ENCODE peak calls at places on chromosomes 16 and 17, in four cellular contexts. X is aorta, Z is mesenchymal stem cell, H is A549. W is an unnamed sample.

GRCh38 chr16:31876955-31877828 is 3.6 kb downstream of the ZNF267 start:
- DNase-seq in X (no peak), Z (peak; percentile 95), H (no peak), W (no peak)

GRCh38 chr16:10552998-10553491 is 27.4 kb downstream of the EMP2 start:
- DNase-seq in X (no peak), Z (no peak), H (peak; percentile 60), W (no peak)

GRCh38 chr17:59287887-59288286 is 43.6 kb upstream of the YPEL2 start:
- DNase-seq in X (no peak), Z (no peak), H (no peak), W (no peak)

GRCh38 chr17:4914009-4914408 is 11.1 kb upstream of the CHRNE start:
- DNase-seq in X (no peak), Z (no peak), H (no peak), W (no peak)

GRCh38 chr17:1010586-1010985 is 13.7 kb downstream of the TIMM22 start:
- DNase-seq in X (no peak), Z (no peak), H (no peak), W (no peak)

GRCh38 chr16:75256059-75256870 is 4.8 kb upstream of the BCAR1 start:
- DNase-seq in X (peak; percentile 88), Z (peak; percentile 83), H (no peak), W (no peak)

GRCh38 chr17:79165296-79165695 is 90.7 kb downstream of the ENGASE start:
- DNase-seq in X (no peak), Z (no peak), H (no peak), W (no peak)

GRCh38 chr16:86917471-86918365 is 339.4 kb downstream of the FOXL1 start:
- DNase-seq in X (no peak), Z (no peak), H (no peak), W (no peak)

GRCh38 chr16:53089434-53090270 is 34.9 kb downstream of the CHD9 start:
- DNase-seq in X (no peak), Z (no peak), H (no peak), W (peak; percentile 71)

GRCh38 chr17:71176928-71177443 is 943.8 kb upstream of the SOX9 start:
- DNase-seq in X (no peak), Z (no peak), H (no peak), W (no peak)

GRCh38 chr16:84361546-84361945 is 6.8 kb upstream of the ATP2C2 start:
- DNase-seq in X (no peak), Z (no peak), H (no peak), W (no peak)

GRCh38 chr17:8803531-8804416 is 4.6 kb upstream of the MFSD6L start:
- DNase-seq in X (no peak), Z (no peak), H (no peak), W (no peak)

GRCh38 chr17:70610161-70610560 is 440.8 kb downstream of the KCNJ2 start:
- DNase-seq in X (no peak), Z (no peak), H (no peak), W (no peak)

GRCh38 chr17:33990943-33991706 is 264.0 kb upstream of the CCL2 start:
- DNase-seq in X (no peak), Z (no peak), H (no peak), W (no peak)

GRCh38 chr16:27177031-27177774 is 26.1 kb upstream of the KDM8 start:
- DNase-seq in X (no peak), Z (peak; percentile 68), H (no peak), W (no peak)

DNA sequence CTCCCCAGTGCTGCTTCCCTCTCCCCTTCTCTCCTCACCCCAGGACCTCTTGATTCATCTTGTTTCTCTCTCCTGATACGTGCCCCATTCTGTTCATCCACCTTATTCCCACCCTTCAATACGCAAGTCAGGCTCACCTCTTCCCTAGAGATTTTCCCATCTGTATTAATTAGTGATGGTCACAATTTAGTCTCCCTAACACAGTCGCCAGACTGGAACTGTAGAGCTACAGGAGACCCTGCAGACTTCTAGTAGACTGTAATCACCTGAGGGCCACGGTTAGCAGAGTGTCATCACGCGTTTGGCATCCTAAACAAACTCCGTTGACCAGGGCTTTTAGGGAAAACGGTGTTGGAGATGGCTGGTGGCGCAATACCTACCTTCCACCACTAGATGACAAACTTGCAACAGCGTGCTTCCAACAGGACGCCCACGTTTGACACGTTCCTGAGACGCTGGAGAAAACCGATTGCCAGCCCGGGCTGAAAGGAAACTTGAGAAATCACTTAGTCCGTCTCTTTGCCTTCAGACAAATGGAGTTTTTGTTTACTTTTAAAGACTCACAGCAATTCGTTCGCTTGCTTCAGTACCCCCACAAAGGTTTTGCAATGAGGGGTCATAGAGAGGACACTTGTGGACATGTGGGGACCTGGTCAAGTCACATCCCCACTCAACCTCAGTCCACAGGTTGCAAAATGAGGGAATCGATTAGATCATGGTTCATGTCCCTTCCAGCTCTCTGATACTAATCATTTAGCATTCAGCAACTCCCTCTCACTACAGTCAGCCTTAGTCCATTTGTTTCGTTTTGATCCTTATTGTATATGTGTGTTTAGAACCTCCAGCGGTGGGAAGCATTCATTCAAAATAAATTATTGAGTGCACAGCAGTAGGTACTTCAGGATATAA is 20.6 kb downstream of the MYL4 start:
- DNase-seq in X (peak; percentile 90), Z (peak; percentile 97), H (peak; percentile 96), W (peak; percentile 78)
- H3K4me3 ChIP-seq in X (peak overlapping the region; percentile 15), Z (no peak overlapping the region), H (peak overlapping the region; percentile 15), W (no peak overlapping the region)

DNA sequence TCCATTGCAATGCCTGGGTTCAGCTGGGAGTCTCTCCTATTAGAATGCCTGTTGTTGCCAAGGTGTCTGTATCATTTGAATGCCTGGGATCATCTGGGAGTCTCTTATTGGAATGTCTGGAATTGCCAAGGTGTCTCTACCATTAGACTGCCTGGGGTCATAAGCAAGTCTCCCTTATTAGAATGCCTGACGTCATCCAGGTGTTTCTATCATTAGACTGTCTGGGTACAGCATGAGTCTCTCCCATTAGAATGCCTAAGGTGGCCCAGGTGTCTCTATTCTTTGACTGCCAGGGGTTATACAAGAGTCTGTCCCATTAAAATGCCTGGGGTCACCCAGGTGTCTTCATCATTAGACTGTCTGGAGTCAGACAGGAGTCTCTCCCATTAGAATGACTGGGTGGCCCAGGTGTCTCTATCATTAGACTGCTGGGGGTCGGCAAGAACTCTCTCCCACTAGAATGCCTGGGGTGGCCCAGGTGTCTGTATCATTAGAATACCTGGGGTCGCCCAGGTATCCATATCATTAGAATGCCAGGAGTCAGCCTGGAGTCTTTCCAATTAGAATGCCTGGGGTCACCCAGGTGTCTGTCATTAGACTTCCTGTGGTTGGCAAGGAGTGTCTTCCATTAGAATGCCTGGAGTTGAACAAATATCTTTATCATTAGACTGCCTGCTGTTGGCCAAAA is 2274.0 kb downstream of the TP53TG3F start:
- DNase-seq in X (no peak), Z (no peak), H (no peak), W (no peak)
- H3K9me3 ChIP-seq in X (no peaks in the 10 kb centered on the region), Z (no peaks in the 10 kb centered on the region), H (no peaks in the 10 kb centered on the region), W (peaks cover 9% of the 10 kb centered on the region)

GRCh38 chr16:2039286-2040030 is 8.2 kb downstream of the NTHL1 start:
- DNase-seq in X (no peak), Z (peak; percentile 97), H (peak; percentile 70), W (no peak)
- H3K4me1 ChIP-seq in X (no peaks in the 10 kb centered on the region), Z (peaks cover 91% of the 10 kb centered on the region), H (peaks cover 96% of the 10 kb centered on the region), W (peaks cover 51% of the 10 kb centered on the region)

GRCh38 chr17:48293319-48294192 is 136.5 kb downstream of the SKAP1 start:
- DNase-seq in X (no peak), Z (peak; percentile 13), H (no peak), W (no peak)
- H3K4me3 ChIP-seq in X (no peak overlapping the region), Z (no peak overlapping the region), H (no peak overlapping the region), W (no peak overlapping the region)

DNA sequence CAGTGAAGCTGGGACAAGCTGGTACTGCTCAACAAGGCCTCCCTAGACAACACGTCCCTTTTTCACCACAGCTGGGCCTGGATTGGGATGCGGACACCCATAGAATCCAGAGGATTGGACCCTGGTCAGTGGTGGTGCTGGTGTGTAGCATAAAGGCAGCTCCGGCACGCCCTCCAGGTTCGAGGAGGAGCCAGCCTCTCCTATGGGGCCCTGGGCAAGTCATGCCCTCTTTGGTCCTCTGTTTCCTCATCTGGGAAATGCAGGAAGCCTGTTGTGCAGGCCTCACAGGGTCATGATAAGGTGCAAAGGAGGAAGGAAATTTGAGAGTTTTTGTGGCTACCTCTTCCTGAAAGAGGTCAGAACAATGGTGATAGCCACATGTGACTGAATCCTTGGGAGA is 1741.7 kb downstream of the TP53TG3F start:
- DNase-seq in X (no peak), Z (no peak), H (no peak), W (no peak)
- H3K9me3 ChIP-seq in X (no peaks in the 10 kb centered on the region), Z (no peaks in the 10 kb centered on the region), H (no peaks in the 10 kb centered on the region), W (no peaks in the 10 kb centered on the region)

DNA sequence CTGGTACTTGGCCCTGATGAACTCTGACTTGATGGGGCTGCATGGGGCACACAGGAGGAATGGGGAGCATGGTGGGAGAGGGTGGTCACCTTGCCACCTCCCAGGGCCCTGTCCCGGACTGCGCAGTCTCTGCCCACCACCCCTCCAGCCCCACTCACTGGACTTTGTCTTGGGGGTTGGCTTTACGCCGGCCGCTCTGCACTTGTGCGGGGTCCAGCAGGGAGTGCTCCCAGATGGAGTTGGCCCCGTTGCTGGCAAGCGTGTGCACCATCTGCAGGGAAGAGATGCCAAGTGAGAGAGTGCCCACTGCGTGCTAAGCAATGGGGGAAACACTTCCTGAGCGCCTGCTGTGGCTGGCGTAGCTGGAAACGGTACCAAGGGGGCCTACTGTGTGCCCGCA is 6.7 kb downstream of the GIT1 start:
- DNase-seq in X (no peak), Z (no peak), H (no peak), W (no peak)
- H3K4me1 ChIP-seq in X (no peaks in the 10 kb centered on the region), Z (peaks cover 41% of the 10 kb centered on the region), H (peaks cover 42% of the 10 kb centered on the region), W (peaks cover 13% of the 10 kb centered on the region)

DNA sequence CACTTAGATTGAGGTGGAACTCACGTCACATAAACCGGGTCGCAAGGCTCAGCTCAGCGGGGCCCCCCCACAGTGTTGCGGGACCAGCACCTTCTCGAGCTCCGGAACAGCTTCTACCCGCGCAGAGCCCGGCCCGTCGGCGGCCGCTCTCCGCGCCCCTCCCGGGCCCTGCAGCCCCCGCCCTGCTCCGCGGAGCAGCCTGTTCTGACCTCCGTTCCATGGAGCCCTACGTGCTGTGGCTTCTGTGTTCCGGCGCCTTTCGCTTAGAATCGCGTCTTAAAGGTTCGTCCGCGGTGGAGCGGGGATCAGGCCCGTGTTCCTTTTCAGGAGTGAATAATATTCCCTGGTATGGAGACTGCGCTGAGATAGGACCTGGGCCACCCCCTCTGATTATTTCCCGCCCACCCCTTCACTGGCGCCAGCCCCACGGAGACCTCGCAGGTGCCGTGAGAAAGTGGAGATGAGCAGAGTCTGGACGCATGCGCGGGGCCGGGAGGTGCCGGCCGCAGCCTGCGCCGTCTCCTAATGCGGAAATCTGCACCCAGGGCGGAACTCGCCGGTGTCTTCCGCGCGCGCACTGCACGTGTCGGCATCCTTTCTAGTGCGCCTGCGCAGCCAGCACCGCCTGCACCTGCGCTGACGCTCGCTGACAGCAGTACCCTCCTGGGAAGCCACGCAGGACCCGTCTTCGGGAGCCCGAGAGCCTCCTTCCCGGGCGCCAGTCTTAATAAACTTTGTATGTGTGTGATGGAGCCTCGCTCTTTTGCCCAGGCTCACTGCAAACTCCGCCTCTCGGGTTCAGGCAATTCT is 30.9 kb downstream of the ZNF778 start:
- DNase-seq in X (no peak), Z (no peak), H (no peak), W (no peak)
- H3K4me3 ChIP-seq in X (no peak overlapping the region), Z (no peak overlapping the region), H (peak overlapping the region; percentile 53), W (peak overlapping the region; percentile 54)

GRCh38 chr16:88284101-88284500 is 98.7 kb upstream of the ZNF469 start:
- DNase-seq in X (no peak), Z (no peak), H (no peak), W (no peak)

GRCh38 chr16:88284626-88285513 is 97.9 kb upstream of the ZNF469 start:
- DNase-seq in X (peak; percentile 52), Z (no peak), H (no peak), W (no peak)

GRCh38 chr16:88282221-88283041 is 100.3 kb upstream of the ZNF469 start:
- DNase-seq in X (no peak), Z (peak; percentile 87), H (no peak), W (no peak)

GRCh38 chr16:88285514-88285822 is 97.3 kb upstream of the ZNF469 start:
- DNase-seq in X (no peak), Z (no peak), H (no peak), W (no peak)

GRCh38 chr16:88283596-88283995 is 99.2 kb upstream of the ZNF469 start:
- DNase-seq in X (no peak), Z (no peak), H (no peak), W (no peak)
- H3K9me3 ChIP-seq in X (peaks cover 3% of the 10 kb centered on the region), Z (peaks cover 20% of the 10 kb centered on the region), H (peaks cover 47% of the 10 kb centered on the region), W (peaks cover 78% of the 10 kb centered on the region)

GRCh38 chr17:29145289-29146058 is 34.7 kb downstream of the MYO18A start:
- DNase-seq in X (no peak), Z (peak; percentile 84), H (peak; percentile 73), W (no peak)
- H3K4me1 ChIP-seq in X (no peaks in the 10 kb centered on the region), Z (peaks cover 31% of the 10 kb centered on the region), H (peaks cover 47% of the 10 kb centered on the region), W (peaks cover 15% of the 10 kb centered on the region)

W was measured in NT2/D1.